ENCODE peak calls at places on chromosome 11, in four cellular contexts. One of them, this sample, is unnamed.

GRCh38 chr11:10366568-10367331 is 61.9 kb downstream of the ADM start:
- DNase-seq in cardiac fibroblast: peak
- DNase-seq in fibroblast of lung: peak
- DNase-seq in dorsolateral prefrontal cortex: peak
- DNase-seq in this sample: no peak

GRCh38 chr11:64489831-64490441 is 101.1 kb upstream of the SLC22A12 start:
- DNase-seq in fibroblast of lung: peak
- DNase-seq in cardiac fibroblast: peak
- DNase-seq in dorsolateral prefrontal cortex: peak
- DNase-seq in this sample: no peak

GRCh38 chr11:10934293-10934850 is 76.5 kb upstream of the ZBED5 start:
- DNase-seq in fibroblast of lung: no peak
- DNase-seq in dorsolateral prefrontal cortex: no peak
- DNase-seq in cardiac fibroblast: no peak
- DNase-seq in this sample: no peak

GRCh38 chr11:69526453-69526810 is 45.0 kb downstream of the LINC01488 start:
- DNase-seq in dorsolateral prefrontal cortex: no peak
- DNase-seq in fibroblast of lung: no peak
- DNase-seq in cardiac fibroblast: no peak
- DNase-seq in this sample: no peak

GRCh38 chr11:65609711-65610110 is 4.3 kb downstream of the MAP3K11 start:
- DNase-seq in dorsolateral prefrontal cortex: no peak
- DNase-seq in fibroblast of lung: no peak
- DNase-seq in cardiac fibroblast: no peak
- DNase-seq in this sample: no peak

GRCh38 chr11:134477486-134477885 is 65.4 kb upstream of the B3GAT1 start:
- DNase-seq in cardiac fibroblast: no peak
- DNase-seq in fibroblast of lung: no peak
- DNase-seq in dorsolateral prefrontal cortex: no peak
- DNase-seq in this sample: no peak

GRCh38 chr11:106524446-106524845 is 447.0 kb downstream of the AASDHPPT start:
- DNase-seq in fibroblast of lung: no peak
- DNase-seq in dorsolateral prefrontal cortex: no peak
- DNase-seq in cardiac fibroblast: no peak
- DNase-seq in this sample: no peak

GRCh38 chr11:72814831-72815618 is 814 bp downstream of the ATG16L2 start:
- DNase-seq in fibroblast of lung: peak
- DNase-seq in cardiac fibroblast: peak
- DNase-seq in dorsolateral prefrontal cortex: no peak
- DNase-seq in this sample: no peak

GRCh38 chr11:72240461-72241289 is 3.3 kb downstream of the PHOX2A start:
- DNase-seq in dorsolateral prefrontal cortex: no peak
- DNase-seq in fibroblast of lung: peak
- DNase-seq in cardiac fibroblast: no peak
- DNase-seq in this sample: no peak

GRCh38 chr11:121105063-121105480 is 4.0 kb downstream of the TECTA start:
- DNase-seq in fibroblast of lung: peak
- DNase-seq in dorsolateral prefrontal cortex: no peak
- DNase-seq in cardiac fibroblast: peak
- DNase-seq in this sample: no peak

GRCh38 chr11:70159612-70160570 is 43.2 kb upstream of the FADD start:
- DNase-seq in dorsolateral prefrontal cortex: no peak
- DNase-seq in cardiac fibroblast: peak
- DNase-seq in fibroblast of lung: peak
- DNase-seq in this sample: no peak

GRCh38 chr11:7436657-7437056 is 48.6 kb upstream of the OLFML1 start:
- DNase-seq in fibroblast of lung: no peak
- DNase-seq in dorsolateral prefrontal cortex: no peak
- DNase-seq in cardiac fibroblast: no peak
- DNase-seq in this sample: no peak

GRCh38 chr11:31779268-31779879 is 31.7 kb downstream of the PAX6 start:
- DNase-seq in fibroblast of lung: peak
- DNase-seq in cardiac fibroblast: no peak
- DNase-seq in dorsolateral prefrontal cortex: no peak
- DNase-seq in this sample: peak

GRCh38 chr11:62394825-62395538 is 23.9 kb upstream of the SCGB1A1 start:
- DNase-seq in dorsolateral prefrontal cortex: peak
- DNase-seq in fibroblast of lung: peak
- DNase-seq in cardiac fibroblast: peak
- DNase-seq in this sample: no peak
- H3K4me3 ChIP-seq in dorsolateral prefrontal cortex: peak
- H3K4me3 ChIP-seq in fibroblast of lung: peak
- H3K4me3 ChIP-seq in cardiac fibroblast: peak
- H3K4me3 ChIP-seq in this sample: peak

DNA sequence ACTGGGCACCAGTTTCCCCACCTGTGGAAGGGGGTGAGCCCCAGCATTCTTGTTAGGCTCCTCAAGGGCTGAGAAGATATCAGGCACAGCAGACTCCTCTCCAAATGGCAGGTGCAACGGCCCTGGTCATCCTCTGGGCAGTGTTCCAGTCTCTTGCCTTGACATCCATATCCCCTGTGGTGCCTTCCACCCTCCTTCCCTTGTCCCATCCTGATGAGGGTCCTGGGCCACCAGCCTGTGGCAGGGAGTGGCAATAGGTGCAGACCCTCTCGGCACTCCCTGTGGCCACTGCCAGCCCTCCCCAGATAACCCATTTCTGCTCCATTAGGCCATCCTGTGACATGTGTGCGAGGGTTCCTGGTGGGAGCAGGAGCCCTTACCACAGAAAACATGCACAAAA is 78.8 kb upstream of the NECTIN1 start:
- DNase-seq in cardiac fibroblast: no peak
- DNase-seq in dorsolateral prefrontal cortex: no peak
- DNase-seq in fibroblast of lung: no peak
- DNase-seq in this sample: no peak
- H3K4me3 ChIP-seq in cardiac fibroblast: no peak
- H3K4me3 ChIP-seq in dorsolateral prefrontal cortex: no peak
- H3K4me3 ChIP-seq in fibroblast of lung: no peak
- H3K4me3 ChIP-seq in this sample: no peak

DNA sequence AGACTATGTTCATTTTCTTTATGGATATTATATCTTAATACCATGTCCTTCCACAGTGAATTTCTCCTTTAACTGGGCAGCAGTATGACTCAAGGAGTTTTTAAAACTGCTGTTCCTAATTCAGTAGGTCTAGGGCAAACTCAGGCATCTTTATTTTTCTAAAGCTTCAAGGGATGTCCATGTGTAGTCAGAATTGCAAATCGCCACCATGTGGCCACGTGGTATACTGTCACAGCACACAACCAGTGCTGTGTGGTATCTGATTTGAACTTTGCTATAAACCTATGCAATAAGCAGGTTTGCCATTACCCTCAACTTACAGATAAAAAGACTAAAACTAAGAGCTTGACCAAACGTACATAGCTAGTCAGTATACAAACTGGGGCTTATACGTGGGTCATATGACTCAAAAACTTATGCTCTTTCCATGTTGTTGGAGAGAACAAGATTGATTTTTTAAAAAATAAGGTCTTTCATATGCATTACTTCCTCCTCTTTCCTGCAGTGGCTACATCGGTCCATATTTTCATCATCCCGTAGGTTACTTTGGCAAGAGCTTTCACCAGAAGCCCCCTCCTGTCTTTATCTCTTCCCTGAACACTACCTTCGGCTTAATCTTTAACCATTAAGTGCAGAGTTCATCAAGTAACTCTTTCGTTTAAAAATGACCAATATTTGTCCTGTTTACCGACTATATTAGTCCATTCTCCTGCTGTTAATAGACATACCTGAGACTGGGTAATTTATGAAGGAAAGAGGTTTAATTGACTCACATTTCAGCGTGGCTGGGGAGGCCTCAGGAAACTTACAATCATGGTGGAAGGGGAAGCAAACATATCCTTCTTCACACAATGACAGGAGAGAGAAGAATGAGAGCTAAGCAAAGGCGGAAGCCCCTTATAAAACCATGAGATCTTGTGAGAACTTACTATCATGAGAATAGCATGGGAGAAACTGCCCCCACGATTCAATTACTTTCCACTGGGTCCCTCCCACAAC is 8.0 kb upstream of the HTATIP2 start:
- DNase-seq in cardiac fibroblast: peak
- DNase-seq in dorsolateral prefrontal cortex: no peak
- DNase-seq in fibroblast of lung: peak
- DNase-seq in this sample: no peak
- H3K4me3 ChIP-seq in cardiac fibroblast: no peak
- H3K4me3 ChIP-seq in dorsolateral prefrontal cortex: no peak
- H3K4me3 ChIP-seq in fibroblast of lung: no peak
- H3K4me3 ChIP-seq in this sample: no peak

GRCh38 chr11:1303196-1303821 is 6.1 kb downstream of the TOLLIP start:
- DNase-seq in fibroblast of lung: no peak
- DNase-seq in dorsolateral prefrontal cortex: no peak
- DNase-seq in cardiac fibroblast: no peak
- DNase-seq in this sample: no peak

GRCh38 chr11:1304376-1304775 is 5.1 kb downstream of the TOLLIP start:
- DNase-seq in cardiac fibroblast: no peak
- DNase-seq in fibroblast of lung: no peak
- DNase-seq in dorsolateral prefrontal cortex: no peak
- DNase-seq in this sample: no peak

GRCh38 chr11:1302461-1303073 is 6.9 kb downstream of the TOLLIP start:
- DNase-seq in cardiac fibroblast: no peak
- DNase-seq in dorsolateral prefrontal cortex: no peak
- DNase-seq in fibroblast of lung: no peak
- DNase-seq in this sample: no peak

GRCh38 chr11:1305063-1305495 is 4.4 kb downstream of the TOLLIP start:
- DNase-seq in cardiac fibroblast: no peak
- DNase-seq in dorsolateral prefrontal cortex: no peak
- DNase-seq in fibroblast of lung: no peak
- DNase-seq in this sample: no peak

GRCh38 chr11:1303973-1304372 is 5.5 kb downstream of the TOLLIP start:
- DNase-seq in fibroblast of lung: peak
- DNase-seq in dorsolateral prefrontal cortex: no peak
- DNase-seq in cardiac fibroblast: peak
- DNase-seq in this sample: no peak
- H3K4me3 ChIP-seq in fibroblast of lung: no peak
- H3K4me3 ChIP-seq in dorsolateral prefrontal cortex: no peak
- H3K4me3 ChIP-seq in cardiac fibroblast: no peak
- H3K4me3 ChIP-seq in this sample: no peak

GRCh38 chr11:75430692-75431532 is 2.1 kb downstream of the KLHL35 start:
- DNase-seq in dorsolateral prefrontal cortex: no peak
- DNase-seq in fibroblast of lung: no peak
- DNase-seq in cardiac fibroblast: no peak
- DNase-seq in this sample: no peak

GRCh38 chr11:75429902-75430691 is 2.9 kb downstream of the KLHL35 start:
- DNase-seq in fibroblast of lung: peak
- DNase-seq in dorsolateral prefrontal cortex: peak
- DNase-seq in cardiac fibroblast: peak
- DNase-seq in this sample: no peak

GRCh38 chr11:75429641-75429901 is 3.4 kb downstream of the KLHL35 start:
- DNase-seq in dorsolateral prefrontal cortex: no peak
- DNase-seq in fibroblast of lung: no peak
- DNase-seq in cardiac fibroblast: no peak
- DNase-seq in this sample: no peak

GRCh38 chr11:75428301-75428724 is 4.7 kb downstream of the KLHL35 start:
- DNase-seq in cardiac fibroblast: peak
- DNase-seq in fibroblast of lung: peak
- DNase-seq in dorsolateral prefrontal cortex: peak
- DNase-seq in this sample: peak

GRCh38 chr11:75428989-75429640 is 3.9 kb downstream of the KLHL35 start:
- DNase-seq in fibroblast of lung: no peak
- DNase-seq in dorsolateral prefrontal cortex: no peak
- DNase-seq in cardiac fibroblast: no peak
- DNase-seq in this sample: no peak
- H3K4me3 ChIP-seq in fibroblast of lung: no peak
- H3K4me3 ChIP-seq in dorsolateral prefrontal cortex: peak
- H3K4me3 ChIP-seq in cardiac fibroblast: no peak
- H3K4me3 ChIP-seq in this sample: no peak

GRCh38 chr11:123251656-123252344 is 56.8 kb upstream of the CLMP start:
- DNase-seq in dorsolateral prefrontal cortex: no peak
- DNase-seq in fibroblast of lung: peak
- DNase-seq in cardiac fibroblast: peak
- DNase-seq in this sample: no peak

GRCh38 chr11:123253223-123253622 is 58.2 kb upstream of the CLMP start:
- DNase-seq in dorsolateral prefrontal cortex: no peak
- DNase-seq in cardiac fibroblast: no peak
- DNase-seq in fibroblast of lung: no peak
- DNase-seq in this sample: no peak

GRCh38 chr11:123249354-123249753 is 54.3 kb upstream of the CLMP start:
- DNase-seq in dorsolateral prefrontal cortex: no peak
- DNase-seq in cardiac fibroblast: peak
- DNase-seq in fibroblast of lung: no peak
- DNase-seq in this sample: no peak

GRCh38 chr11:123253909-123254308 is 58.9 kb upstream of the CLMP start:
- DNase-seq in cardiac fibroblast: peak
- DNase-seq in dorsolateral prefrontal cortex: no peak
- DNase-seq in fibroblast of lung: peak
- DNase-seq in this sample: no peak

GRCh38 chr11:123250811-123251655 is 56.0 kb upstream of the CLMP start:
- DNase-seq in cardiac fibroblast: no peak
- DNase-seq in fibroblast of lung: no peak
- DNase-seq in dorsolateral prefrontal cortex: no peak
- DNase-seq in this sample: no peak
- H3K4me3 ChIP-seq in cardiac fibroblast: no peak
- H3K4me3 ChIP-seq in fibroblast of lung: no peak
- H3K4me3 ChIP-seq in dorsolateral prefrontal cortex: no peak
- H3K4me3 ChIP-seq in this sample: no peak